ENCODE peak calls at places on chromosomes 5 and 9, in ten cellular contexts. One of them, this sample, is unnamed. For H3K4me1 and H3K9me2, the result is how much of the 10 kb centered on the place peaks cover.

GRCh38 chr5:81778642-81779041 is 27.7 kb upstream of the SSBP2 start:
- DNase-seq in GM23338: no peak
- DNase-seq in PC-9: no peak
- DNase-seq in OCI-LY7: peak
- DNase-seq in PC-3: no peak
- DNase-seq in HCT116: no peak
- DNase-seq in SK-N-SH: no peak
- DNase-seq in hepatocyte: no peak
- DNase-seq in MM.1S: peak
- DNase-seq in GM23248: peak
- DNase-seq in this sample: no peak

GRCh38 chr9:20551236-20551635 is 71.1 kb downstream of the MLLT3 start:
- DNase-seq in GM23338: no peak
- DNase-seq in HCT116: no peak
- DNase-seq in OCI-LY7: no peak
- DNase-seq in GM23248: peak
- DNase-seq in PC-3: peak
- DNase-seq in PC-9: peak
- DNase-seq in hepatocyte: no peak
- DNase-seq in MM.1S: no peak
- DNase-seq in SK-N-SH: no peak
- DNase-seq in this sample: no peak

GRCh38 chr9:125509476-125509875 is 197.5 kb downstream of the MAPKAP1 start:
- DNase-seq in PC-9: no peak
- DNase-seq in GM23338: no peak
- DNase-seq in PC-3: no peak
- DNase-seq in MM.1S: no peak
- DNase-seq in SK-N-SH: peak
- DNase-seq in HCT116: no peak
- DNase-seq in GM23248: peak
- DNase-seq in OCI-LY7: no peak
- DNase-seq in hepatocyte: no peak
- DNase-seq in this sample: no peak

GRCh38 chr9:89400398-89401116 is 82.3 kb downstream of the SECISBP2 start:
- DNase-seq in hepatocyte: no peak
- DNase-seq in GM23248: no peak
- DNase-seq in GM23338: no peak
- DNase-seq in OCI-LY7: peak
- DNase-seq in SK-N-SH: no peak
- DNase-seq in PC-3: no peak
- DNase-seq in PC-9: no peak
- DNase-seq in HCT116: no peak
- DNase-seq in MM.1S: no peak
- DNase-seq in this sample: peak

GRCh38 chr5:159913048-159913447 is 3.2 kb upstream of the ADRA1B start:
- DNase-seq in GM23338: no peak
- DNase-seq in PC-3: peak
- DNase-seq in PC-9: peak
- DNase-seq in OCI-LY7: no peak
- DNase-seq in GM23248: peak
- DNase-seq in HCT116: no peak
- DNase-seq in SK-N-SH: no peak
- DNase-seq in hepatocyte: peak
- DNase-seq in MM.1S: no peak
- DNase-seq in this sample: no peak

GRCh38 chr5:145110826-145111225 is 724.3 kb downstream of the PRELID2 start:
- DNase-seq in SK-N-SH: no peak
- DNase-seq in PC-3: no peak
- DNase-seq in HCT116: no peak
- DNase-seq in MM.1S: no peak
- DNase-seq in GM23338: no peak
- DNase-seq in PC-9: no peak
- DNase-seq in OCI-LY7: no peak
- DNase-seq in hepatocyte: no peak
- DNase-seq in GM23248: no peak
- DNase-seq in this sample: no peak

GRCh38 chr9:98172604-98173003 is 19.8 kb downstream of the CORO2A start:
- DNase-seq in HCT116: no peak
- DNase-seq in GM23338: peak
- DNase-seq in hepatocyte: no peak
- DNase-seq in PC-9: peak
- DNase-seq in SK-N-SH: no peak
- DNase-seq in MM.1S: no peak
- DNase-seq in OCI-LY7: peak
- DNase-seq in PC-3: peak
- DNase-seq in GM23248: no peak
- DNase-seq in this sample: no peak

GRCh38 chr5:123474238-123474637 is 37.7 kb upstream of the CSNK1G3 start:
- DNase-seq in OCI-LY7: no peak
- DNase-seq in MM.1S: no peak
- DNase-seq in SK-N-SH: no peak
- DNase-seq in GM23338: no peak
- DNase-seq in HCT116: no peak
- DNase-seq in GM23248: peak
- DNase-seq in hepatocyte: no peak
- DNase-seq in PC-9: no peak
- DNase-seq in PC-3: no peak
- DNase-seq in this sample: no peak

GRCh38 chr5:147691134-147691533 is 91.4 kb downstream of the JAKMIP2 start:
- DNase-seq in GM23248: no peak
- DNase-seq in SK-N-SH: no peak
- DNase-seq in PC-9: no peak
- DNase-seq in GM23338: no peak
- DNase-seq in HCT116: no peak
- DNase-seq in PC-3: no peak
- DNase-seq in MM.1S: no peak
- DNase-seq in hepatocyte: no peak
- DNase-seq in OCI-LY7: no peak
- DNase-seq in this sample: no peak

GRCh38 chr5:10760033-10760975 is 730 bp downstream of the DAP start:
- DNase-seq in hepatocyte: peak
- DNase-seq in GM23338: peak
- DNase-seq in MM.1S: peak
- DNase-seq in GM23248: peak
- DNase-seq in SK-N-SH: peak
- DNase-seq in OCI-LY7: peak
- DNase-seq in HCT116: peak
- DNase-seq in PC-3: peak
- DNase-seq in PC-9: peak
- DNase-seq in this sample: peak

GRCh38 chr9:89730715-89731114 is 125.9 kb downstream of the GADD45G start:
- DNase-seq in PC-3: no peak
- DNase-seq in GM23248: no peak
- DNase-seq in PC-9: no peak
- DNase-seq in MM.1S: no peak
- DNase-seq in GM23338: peak
- DNase-seq in OCI-LY7: no peak
- DNase-seq in SK-N-SH: no peak
- DNase-seq in hepatocyte: peak
- DNase-seq in HCT116: no peak
- DNase-seq in this sample: no peak

GRCh38 chr9:130138791-130139190 is 33.4 kb upstream of the NCS1 start:
- DNase-seq in OCI-LY7: no peak
- DNase-seq in hepatocyte: peak
- DNase-seq in SK-N-SH: no peak
- DNase-seq in PC-3: no peak
- DNase-seq in HCT116: no peak
- DNase-seq in PC-9: no peak
- DNase-seq in MM.1S: no peak
- DNase-seq in GM23338: no peak
- DNase-seq in GM23248: peak
- DNase-seq in this sample: no peak

DNA sequence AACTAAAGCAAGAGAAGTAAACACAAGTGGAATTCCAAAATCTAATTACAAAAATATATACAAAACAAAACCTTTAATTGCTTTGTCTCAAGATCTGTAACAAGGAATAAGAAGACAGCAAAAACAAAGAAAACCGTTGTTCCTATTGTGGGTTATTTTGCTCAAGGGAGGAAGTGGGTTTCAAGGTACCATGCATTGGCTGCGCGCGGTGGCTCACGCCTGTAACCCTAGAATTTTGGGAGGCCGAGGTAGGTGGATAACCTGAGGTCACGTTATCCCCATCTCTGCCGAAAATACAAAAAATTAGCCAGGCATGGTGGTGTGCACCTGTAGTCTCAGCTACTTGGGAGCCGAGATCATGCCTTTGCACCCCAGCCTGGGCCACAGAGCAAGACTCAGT is 12.1 kb upstream of the IQGAP2 start:
- DNase-seq in PC-3: no peak
- DNase-seq in hepatocyte: no peak
- DNase-seq in SK-N-SH: no peak
- DNase-seq in PC-9: no peak
- DNase-seq in MM.1S: no peak
- DNase-seq in OCI-LY7: no peak
- DNase-seq in GM23338: no peak
- DNase-seq in HCT116: no peak
- DNase-seq in GM23248: no peak
- DNase-seq in this sample: no peak
- H3K4me1 ChIP-seq in PC-3: under half
- H3K4me1 ChIP-seq in hepatocyte: under half
- H3K4me1 ChIP-seq in SK-N-SH: under half
- H3K4me1 ChIP-seq in PC-9: under half
- H3K4me1 ChIP-seq in MM.1S: under half
- H3K4me1 ChIP-seq in OCI-LY7: under half
- H3K4me1 ChIP-seq in GM23338: under half
- H3K4me1 ChIP-seq in HCT116: under half
- H3K4me1 ChIP-seq in GM23248: under half
- H3K4me1 ChIP-seq in this sample: under half

DNA sequence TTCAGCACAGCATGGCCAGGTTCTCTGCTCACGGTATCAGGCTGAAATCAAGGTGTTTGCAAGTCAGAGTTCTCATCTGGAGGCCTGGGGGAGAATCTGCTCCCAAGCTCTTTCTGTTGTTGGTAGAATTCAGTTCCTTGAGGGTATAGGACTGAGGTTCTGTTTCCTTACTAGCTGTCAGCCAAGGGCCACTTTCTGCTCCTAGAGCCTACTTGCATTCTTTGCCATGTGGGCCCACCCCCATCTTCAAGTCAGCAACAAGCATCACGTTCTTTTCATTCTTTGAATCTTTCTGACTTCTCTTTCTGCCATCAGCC is 7.4 kb upstream of the CDC42SE2 start:
- DNase-seq in hepatocyte: no peak
- DNase-seq in HCT116: no peak
- DNase-seq in GM23338: no peak
- DNase-seq in OCI-LY7: no peak
- DNase-seq in GM23248: no peak
- DNase-seq in SK-N-SH: no peak
- DNase-seq in MM.1S: no peak
- DNase-seq in PC-3: no peak
- DNase-seq in PC-9: no peak
- DNase-seq in this sample: no peak
- H2AFZ ChIP-seq in hepatocyte: no peak
- H2AFZ ChIP-seq in HCT116: no peak
- H2AFZ ChIP-seq in GM23338: peak
- H2AFZ ChIP-seq in OCI-LY7: no peak
- H2AFZ ChIP-seq in GM23248: no peak
- H2AFZ ChIP-seq in SK-N-SH: no peak
- H2AFZ ChIP-seq in MM.1S: no peak
- H2AFZ ChIP-seq in PC-3: no peak
- H2AFZ ChIP-seq in PC-9: no peak
- H2AFZ ChIP-seq in this sample: no peak

DNA sequence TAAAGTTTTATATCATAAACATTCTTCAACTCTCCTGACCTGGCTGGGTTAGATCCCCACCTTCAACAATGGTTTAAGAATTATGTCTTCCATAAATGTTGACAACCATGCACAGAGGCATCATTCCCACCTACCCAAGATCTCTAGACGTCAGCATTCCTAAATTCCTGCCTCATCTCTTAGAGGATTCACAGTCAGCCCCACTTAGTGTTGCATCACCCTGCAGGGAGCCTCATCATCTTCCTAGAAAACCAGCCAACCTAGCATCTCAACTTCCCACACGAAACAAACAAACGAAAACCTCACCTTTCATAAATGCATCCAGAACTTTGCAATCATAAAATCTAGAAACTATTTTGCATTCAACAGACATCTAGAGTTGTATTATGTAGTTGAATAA is 816.1 kb upstream of the C9orf72 start:
- DNase-seq in GM23248: no peak
- DNase-seq in HCT116: no peak
- DNase-seq in MM.1S: no peak
- DNase-seq in SK-N-SH: no peak
- DNase-seq in GM23338: peak
- DNase-seq in hepatocyte: no peak
- DNase-seq in OCI-LY7: no peak
- DNase-seq in PC-3: no peak
- DNase-seq in PC-9: no peak
- DNase-seq in this sample: no peak
- H3K9me2 ChIP-seq in GM23248: under half
- H3K9me2 ChIP-seq in HCT116: under half
- H3K9me2 ChIP-seq in MM.1S: under half
- H3K9me2 ChIP-seq in SK-N-SH: under half
- H3K9me2 ChIP-seq in GM23338: under half
- H3K9me2 ChIP-seq in hepatocyte: under half
- H3K9me2 ChIP-seq in OCI-LY7: under half
- H3K9me2 ChIP-seq in PC-3: under half
- H3K9me2 ChIP-seq in PC-9: under half
- H3K9me2 ChIP-seq in this sample: under half

GRCh38 chr9:71115448-71115975 is 5.9 kb downstream of the TRPM3 start:
- DNase-seq in PC-3: no peak
- DNase-seq in GM23248: no peak
- DNase-seq in MM.1S: no peak
- DNase-seq in GM23338: no peak
- DNase-seq in hepatocyte: no peak
- DNase-seq in HCT116: no peak
- DNase-seq in SK-N-SH: no peak
- DNase-seq in OCI-LY7: no peak
- DNase-seq in PC-9: no peak
- DNase-seq in this sample: no peak
- H3K4me1 ChIP-seq in PC-3: under half
- H3K4me1 ChIP-seq in GM23248: under half
- H3K4me1 ChIP-seq in MM.1S: under half
- H3K4me1 ChIP-seq in GM23338: half or more
- H3K4me1 ChIP-seq in hepatocyte: under half
- H3K4me1 ChIP-seq in HCT116: under half
- H3K4me1 ChIP-seq in SK-N-SH: under half
- H3K4me1 ChIP-seq in OCI-LY7: under half
- H3K4me1 ChIP-seq in PC-9: under half
- H3K4me1 ChIP-seq in this sample: under half

GRCh38 chr9:127264462-127265040 is at the start of gene GARNL3:
- DNase-seq in GM23248: no peak
- DNase-seq in PC-3: no peak
- DNase-seq in OCI-LY7: no peak
- DNase-seq in hepatocyte: no peak
- DNase-seq in HCT116: no peak
- DNase-seq in PC-9: no peak
- DNase-seq in GM23338: peak
- DNase-seq in MM.1S: no peak
- DNase-seq in SK-N-SH: peak
- DNase-seq in this sample: no peak
- H2AFZ ChIP-seq in GM23248: no peak
- H2AFZ ChIP-seq in PC-3: no peak
- H2AFZ ChIP-seq in OCI-LY7: no peak
- H2AFZ ChIP-seq in hepatocyte: no peak
- H2AFZ ChIP-seq in HCT116: no peak
- H2AFZ ChIP-seq in PC-9: no peak
- H2AFZ ChIP-seq in GM23338: no peak
- H2AFZ ChIP-seq in MM.1S: no peak
- H2AFZ ChIP-seq in SK-N-SH: peak
- H2AFZ ChIP-seq in this sample: peak

GRCh38 chr9:136624184-136624951 is 38.3 kb upstream of the EGFL7 start:
- DNase-seq in SK-N-SH: no peak
- DNase-seq in MM.1S: no peak
- DNase-seq in PC-9: no peak
- DNase-seq in OCI-LY7: no peak
- DNase-seq in GM23248: no peak
- DNase-seq in HCT116: no peak
- DNase-seq in PC-3: no peak
- DNase-seq in GM23338: no peak
- DNase-seq in hepatocyte: no peak
- DNase-seq in this sample: no peak
- H3K9me2 ChIP-seq in SK-N-SH: under half
- H3K9me2 ChIP-seq in MM.1S: under half
- H3K9me2 ChIP-seq in PC-9: under half
- H3K9me2 ChIP-seq in OCI-LY7: under half
- H3K9me2 ChIP-seq in GM23248: under half
- H3K9me2 ChIP-seq in HCT116: under half
- H3K9me2 ChIP-seq in PC-3: under half
- H3K9me2 ChIP-seq in GM23338: under half
- H3K9me2 ChIP-seq in hepatocyte: under half
- H3K9me2 ChIP-seq in this sample: under half

This sample was measured in Karpas-422.